ENCODE peak calls at places on chromosomes 2 and 18, in nine cellular contexts. One of them, this sample, is unnamed.

GRCh38 chr2:112021781-112022231 is 33.3 kb upstream of the TMEM87B start:
- DNase-seq in ovary: no peak
- DNase-seq in sigmoid colon: no peak
- DNase-seq in cardiac muscle cell: peak; percentile 27
- DNase-seq in bronchial epithelial cell: peak; percentile 70
- DNase-seq in CD8-positive, alpha-beta memory T cell: no peak
- DNase-seq in astrocyte: peak; percentile 70
- DNase-seq in spleen: no peak
- DNase-seq in endodermal cell: no peak
- DNase-seq in this sample: no peak

GRCh38 chr2:74201196-74201595 is 2.8 kb downstream of the MTHFD2 start:
- DNase-seq in bronchial epithelial cell: no peak
- DNase-seq in ovary: peak; percentile 53
- DNase-seq in spleen: no peak
- DNase-seq in CD8-positive, alpha-beta memory T cell: no peak
- DNase-seq in sigmoid colon: no peak
- DNase-seq in cardiac muscle cell: no peak
- DNase-seq in endodermal cell: peak; percentile 29
- DNase-seq in astrocyte: no peak
- DNase-seq in this sample: no peak

GRCh38 chr18:51520676-51521180 is 323.2 kb upstream of the MEX3C start:
- DNase-seq in CD8-positive, alpha-beta memory T cell: no peak
- DNase-seq in endodermal cell: no peak
- DNase-seq in bronchial epithelial cell: peak; percentile 44
- DNase-seq in ovary: no peak
- DNase-seq in cardiac muscle cell: no peak
- DNase-seq in astrocyte: no peak
- DNase-seq in spleen: no peak
- DNase-seq in sigmoid colon: no peak
- DNase-seq in this sample: no peak

GRCh38 chr2:169709335-169709734 is 15.1 kb downstream of the PHOSPHO2 start:
- DNase-seq in cardiac muscle cell: peak; percentile 69
- DNase-seq in astrocyte: no peak
- DNase-seq in ovary: no peak
- DNase-seq in bronchial epithelial cell: no peak
- DNase-seq in endodermal cell: no peak
- DNase-seq in spleen: no peak
- DNase-seq in CD8-positive, alpha-beta memory T cell: no peak
- DNase-seq in sigmoid colon: no peak
- DNase-seq in this sample: no peak

GRCh38 chr2:225041210-225041870 is 928 bp downstream of the DOCK10 start:
- DNase-seq in astrocyte: peak; percentile 48
- DNase-seq in endodermal cell: peak; percentile 61
- DNase-seq in CD8-positive, alpha-beta memory T cell: peak; percentile 67
- DNase-seq in sigmoid colon: no peak
- DNase-seq in spleen: peak; percentile 86
- DNase-seq in ovary: peak; percentile 57
- DNase-seq in bronchial epithelial cell: no peak
- DNase-seq in cardiac muscle cell: peak; percentile 64
- DNase-seq in this sample: no peak

GRCh38 chr2:78498125-78498524 is 527.4 kb upstream of the REG3G start:
- DNase-seq in CD8-positive, alpha-beta memory T cell: no peak
- DNase-seq in spleen: peak; percentile 54
- DNase-seq in endodermal cell: no peak
- DNase-seq in ovary: no peak
- DNase-seq in bronchial epithelial cell: no peak
- DNase-seq in cardiac muscle cell: no peak
- DNase-seq in astrocyte: no peak
- DNase-seq in sigmoid colon: no peak
- DNase-seq in this sample: no peak

GRCh38 chr2:201362396-201362795 is 5.3 kb upstream of the FLACC1 start:
- DNase-seq in cardiac muscle cell: peak; percentile 23
- DNase-seq in spleen: no peak
- DNase-seq in astrocyte: peak; percentile 21
- DNase-seq in sigmoid colon: no peak
- DNase-seq in bronchial epithelial cell: peak; percentile 9
- DNase-seq in endodermal cell: no peak
- DNase-seq in CD8-positive, alpha-beta memory T cell: no peak
- DNase-seq in ovary: no peak
- DNase-seq in this sample: no peak

GRCh38 chr2:127632592-127633489 is 13.1 kb upstream of the GPR17 start:
- DNase-seq in astrocyte: no peak
- DNase-seq in spleen: peak; percentile 92
- DNase-seq in CD8-positive, alpha-beta memory T cell: no peak
- DNase-seq in sigmoid colon: peak; percentile 76
- DNase-seq in ovary: no peak
- DNase-seq in bronchial epithelial cell: no peak
- DNase-seq in cardiac muscle cell: no peak
- DNase-seq in endodermal cell: no peak
- DNase-seq in this sample: no peak

GRCh38 chr2:19041773-19042172 is 316.6 kb downstream of the OSR1 start:
- DNase-seq in ovary: no peak
- DNase-seq in astrocyte: no peak
- DNase-seq in bronchial epithelial cell: no peak
- DNase-seq in cardiac muscle cell: peak; percentile 42
- DNase-seq in spleen: no peak
- DNase-seq in CD8-positive, alpha-beta memory T cell: no peak
- DNase-seq in endodermal cell: no peak
- DNase-seq in sigmoid colon: no peak
- DNase-seq in this sample: no peak

GRCh38 chr2:100142393-100142792 is at the start of gene AFF3:
- DNase-seq in CD8-positive, alpha-beta memory T cell: no peak
- DNase-seq in ovary: no peak
- DNase-seq in sigmoid colon: no peak
- DNase-seq in bronchial epithelial cell: no peak
- DNase-seq in endodermal cell: no peak
- DNase-seq in cardiac muscle cell: no peak
- DNase-seq in astrocyte: no peak
- DNase-seq in spleen: peak; percentile 87
- DNase-seq in this sample: no peak

GRCh38 chr18:23890589-23890988 is 124.0 kb upstream of the TTC39C start:
- DNase-seq in astrocyte: peak; percentile 71
- DNase-seq in spleen: no peak
- DNase-seq in ovary: no peak
- DNase-seq in cardiac muscle cell: peak; percentile 34
- DNase-seq in endodermal cell: no peak
- DNase-seq in bronchial epithelial cell: no peak
- DNase-seq in sigmoid colon: no peak
- DNase-seq in CD8-positive, alpha-beta memory T cell: no peak
- DNase-seq in this sample: no peak

GRCh38 chr2:127086800-127087737 is 19.9 kb downstream of the BIN1 start:
- DNase-seq in bronchial epithelial cell: no peak
- DNase-seq in sigmoid colon: peak; percentile 88
- DNase-seq in endodermal cell: peak; percentile 82
- DNase-seq in CD8-positive, alpha-beta memory T cell: no peak
- DNase-seq in ovary: peak; percentile 92
- DNase-seq in cardiac muscle cell: peak; percentile 98
- DNase-seq in astrocyte: peak; percentile 81
- DNase-seq in spleen: peak; percentile 89
- DNase-seq in this sample: peak; percentile 60

GRCh38 chr2:172106128-172106961 is 3.6 kb upstream of the DLX2 start:
- DNase-seq in endodermal cell: peak; percentile 90
- DNase-seq in astrocyte: no peak
- DNase-seq in ovary: peak; percentile 60
- DNase-seq in CD8-positive, alpha-beta memory T cell: peak; percentile 63
- DNase-seq in cardiac muscle cell: peak; percentile 48
- DNase-seq in sigmoid colon: no peak
- DNase-seq in bronchial epithelial cell: no peak
- DNase-seq in spleen: peak; percentile 81
- DNase-seq in this sample: peak; percentile 61

GRCh38 chr2:197498627-197498936 is 1.1 kb downstream of the HSPD1 start:
- DNase-seq in cardiac muscle cell: no peak
- DNase-seq in sigmoid colon: no peak
- DNase-seq in ovary: no peak
- DNase-seq in spleen: no peak
- DNase-seq in bronchial epithelial cell: no peak
- DNase-seq in astrocyte: no peak
- DNase-seq in endodermal cell: no peak
- DNase-seq in CD8-positive, alpha-beta memory T cell: no peak
- DNase-seq in this sample: no peak
- H3K36me3 ChIP-seq in cardiac muscle cell: peaks cover 45% of the 10 kb centered on the region
- H3K36me3 ChIP-seq in sigmoid colon: peaks cover 27% of the 10 kb centered on the region
- H3K36me3 ChIP-seq in ovary: no peaks in the 10 kb centered on the region
- H3K36me3 ChIP-seq in spleen: peaks cover 15% of the 10 kb centered on the region
- H3K36me3 ChIP-seq in bronchial epithelial cell: peaks cover 20% of the 10 kb centered on the region
- H3K36me3 ChIP-seq in astrocyte: peaks cover 38% of the 10 kb centered on the region
- H3K36me3 ChIP-seq in endodermal cell: peaks cover 68% of the 10 kb centered on the region
- H3K36me3 ChIP-seq in CD8-positive, alpha-beta memory T cell: peaks cover 28% of the 10 kb centered on the region
- H3K36me3 ChIP-seq in this sample: peaks cover 86% of the 10 kb centered on the region

DNA sequence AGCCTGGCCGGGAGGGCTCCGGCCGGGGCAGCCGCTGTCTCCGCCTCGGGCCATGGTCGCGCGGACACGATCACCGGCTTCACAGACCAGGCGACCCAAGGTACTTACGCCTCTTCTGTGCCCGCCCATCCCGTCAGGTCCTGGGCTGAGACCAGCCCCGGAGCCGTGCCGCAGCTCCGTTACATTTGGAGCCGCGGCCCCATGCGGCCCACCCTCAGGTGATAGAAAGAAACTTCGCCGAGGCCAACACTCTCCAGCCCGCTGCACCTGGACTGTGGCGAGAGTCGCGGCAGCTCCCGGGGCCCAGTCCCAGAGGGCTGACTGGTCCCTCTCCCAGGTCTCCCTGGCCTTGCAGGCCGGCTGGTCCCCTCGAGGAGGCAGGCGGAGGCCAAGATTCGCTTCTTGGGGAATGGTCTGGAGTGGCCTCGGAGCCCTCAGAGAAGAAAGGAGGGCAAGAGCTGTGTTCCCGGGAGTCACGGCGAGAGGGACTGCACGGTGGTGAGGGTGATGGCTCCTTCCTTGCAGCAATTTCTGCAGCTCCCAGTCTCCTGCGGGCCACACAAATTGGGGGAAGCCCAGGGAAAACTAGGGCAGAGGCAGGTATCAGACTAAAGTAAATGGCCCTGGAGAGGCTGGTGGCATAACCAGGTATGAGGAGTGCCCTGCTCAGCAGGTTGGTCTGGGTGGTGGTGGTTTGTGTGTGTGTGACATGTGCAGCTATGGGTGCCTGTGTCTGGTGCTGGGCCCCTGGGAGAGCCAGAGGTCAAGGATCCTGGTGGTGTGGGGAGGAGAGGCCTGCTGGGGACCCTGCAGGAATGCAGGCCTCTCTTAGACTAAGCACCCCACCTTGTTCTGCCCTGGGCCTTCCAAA is 822 bp downstream of the GDF7 start:
- DNase-seq in spleen: no peak
- DNase-seq in endodermal cell: peak; percentile 76
- DNase-seq in astrocyte: no peak
- DNase-seq in bronchial epithelial cell: no peak
- DNase-seq in cardiac muscle cell: no peak
- DNase-seq in CD8-positive, alpha-beta memory T cell: no peak
- DNase-seq in sigmoid colon: no peak
- DNase-seq in ovary: peak; percentile 36
- DNase-seq in this sample: no peak
- H3K4me3 ChIP-seq in spleen: peak overlapping the region; percentile 74
- H3K4me3 ChIP-seq in endodermal cell: no peak overlapping the region
- H3K4me3 ChIP-seq in astrocyte: peak overlapping the region; percentile 48
- H3K4me3 ChIP-seq in bronchial epithelial cell: peak overlapping the region; percentile 41
- H3K4me3 ChIP-seq in cardiac muscle cell: peak overlapping the region; percentile 27
- H3K4me3 ChIP-seq in CD8-positive, alpha-beta memory T cell: no peak overlapping the region
- H3K4me3 ChIP-seq in sigmoid colon: peak overlapping the region; percentile 53
- H3K4me3 ChIP-seq in ovary: peak overlapping the region; percentile 32
- H3K4me3 ChIP-seq in this sample: peak overlapping the region; percentile 17

GRCh38 chr2:38823386-38823785 is 45.4 kb downstream of the GEMIN6 start:
- DNase-seq in spleen: no peak
- DNase-seq in bronchial epithelial cell: no peak
- DNase-seq in ovary: no peak
- DNase-seq in astrocyte: no peak
- DNase-seq in cardiac muscle cell: peak; percentile 30
- DNase-seq in CD8-positive, alpha-beta memory T cell: no peak
- DNase-seq in endodermal cell: no peak
- DNase-seq in sigmoid colon: no peak
- DNase-seq in this sample: no peak

DNA sequence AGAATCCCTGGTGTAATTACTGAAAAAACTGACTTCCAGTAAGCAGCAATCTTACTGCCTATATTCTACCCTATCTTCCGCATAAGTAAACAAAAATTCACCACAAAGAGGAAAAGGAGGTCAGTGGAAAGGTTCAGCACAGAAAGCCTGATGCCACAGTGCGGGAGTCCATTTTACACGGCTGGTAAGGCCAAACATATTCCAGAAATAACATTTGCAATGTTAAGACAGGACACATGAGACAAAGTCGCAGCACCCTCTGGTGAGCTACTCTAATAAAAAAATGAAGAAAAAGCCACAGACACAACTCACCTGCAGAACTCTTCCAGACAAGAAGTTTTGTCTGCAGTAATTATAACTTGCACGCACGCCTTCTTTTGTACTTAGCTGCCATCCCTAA is 40.6 kb downstream of the GEMIN6 start:
- DNase-seq in bronchial epithelial cell: no peak
- DNase-seq in astrocyte: no peak
- DNase-seq in spleen: no peak
- DNase-seq in cardiac muscle cell: no peak
- DNase-seq in ovary: no peak
- DNase-seq in endodermal cell: peak; percentile 15
- DNase-seq in CD8-positive, alpha-beta memory T cell: no peak
- DNase-seq in sigmoid colon: no peak
- DNase-seq in this sample: no peak
- H3K36me3 ChIP-seq in bronchial epithelial cell: peaks cover 4% of the 10 kb centered on the region
- H3K36me3 ChIP-seq in astrocyte: peaks cover 29% of the 10 kb centered on the region
- H3K36me3 ChIP-seq in spleen: peaks cover 56% of the 10 kb centered on the region
- H3K36me3 ChIP-seq in cardiac muscle cell: peaks cover 61% of the 10 kb centered on the region
- H3K36me3 ChIP-seq in ovary: no peaks in the 10 kb centered on the region
- H3K36me3 ChIP-seq in endodermal cell: peaks cover 90% of the 10 kb centered on the region
- H3K36me3 ChIP-seq in CD8-positive, alpha-beta memory T cell: peaks cover 29% of the 10 kb centered on the region
- H3K36me3 ChIP-seq in sigmoid colon: peaks cover 33% of the 10 kb centered on the region
- H3K36me3 ChIP-seq in this sample: peaks cover 56% of the 10 kb centered on the region

GRCh38 chr18:63480892-63481291 is 4.1 kb downstream of the SERPINB5 start:
- DNase-seq in astrocyte: no peak
- DNase-seq in ovary: no peak
- DNase-seq in spleen: no peak
- DNase-seq in bronchial epithelial cell: peak; percentile 25
- DNase-seq in endodermal cell: no peak
- DNase-seq in sigmoid colon: no peak
- DNase-seq in cardiac muscle cell: no peak
- DNase-seq in CD8-positive, alpha-beta memory T cell: no peak
- DNase-seq in this sample: no peak

GRCh38 chr18:63477972-63478371 is 1.2 kb downstream of the SERPINB5 start:
- DNase-seq in ovary: no peak
- DNase-seq in spleen: no peak
- DNase-seq in CD8-positive, alpha-beta memory T cell: no peak
- DNase-seq in endodermal cell: peak; percentile 62
- DNase-seq in astrocyte: no peak
- DNase-seq in bronchial epithelial cell: peak; percentile 57
- DNase-seq in sigmoid colon: no peak
- DNase-seq in cardiac muscle cell: peak; percentile 13
- DNase-seq in this sample: no peak

GRCh38 chr18:63480476-63480875 is 3.7 kb downstream of the SERPINB5 start:
- DNase-seq in sigmoid colon: no peak
- DNase-seq in CD8-positive, alpha-beta memory T cell: no peak
- DNase-seq in astrocyte: no peak
- DNase-seq in bronchial epithelial cell: peak; percentile 18
- DNase-seq in ovary: no peak
- DNase-seq in cardiac muscle cell: no peak
- DNase-seq in spleen: no peak
- DNase-seq in endodermal cell: no peak
- DNase-seq in this sample: no peak

GRCh38 chr18:63479826-63480225 is 3.1 kb downstream of the SERPINB5 start:
- DNase-seq in sigmoid colon: no peak
- DNase-seq in bronchial epithelial cell: peak; percentile 37
- DNase-seq in spleen: no peak
- DNase-seq in CD8-positive, alpha-beta memory T cell: no peak
- DNase-seq in astrocyte: no peak
- DNase-seq in cardiac muscle cell: no peak
- DNase-seq in endodermal cell: no peak
- DNase-seq in ovary: no peak
- DNase-seq in this sample: no peak

GRCh38 chr18:63476666-63477065 is at the start of gene SERPINB5:
- DNase-seq in ovary: no peak
- DNase-seq in CD8-positive, alpha-beta memory T cell: no peak
- DNase-seq in bronchial epithelial cell: peak; percentile 100
- DNase-seq in spleen: no peak
- DNase-seq in astrocyte: no peak
- DNase-seq in endodermal cell: peak; percentile 89
- DNase-seq in sigmoid colon: no peak
- DNase-seq in cardiac muscle cell: no peak
- DNase-seq in this sample: no peak
- H3K4me3 ChIP-seq in ovary: no peak within 1 kb of the TSS
- H3K4me3 ChIP-seq in CD8-positive, alpha-beta memory T cell: no peak within 1 kb of the TSS
- H3K4me3 ChIP-seq in bronchial epithelial cell: peak within 1 kb of the TSS; percentile 69
- H3K4me3 ChIP-seq in spleen: no peak within 1 kb of the TSS
- H3K4me3 ChIP-seq in astrocyte: no peak within 1 kb of the TSS
- H3K4me3 ChIP-seq in endodermal cell: no peak within 1 kb of the TSS
- H3K4me3 ChIP-seq in sigmoid colon: no peak within 1 kb of the TSS
- H3K4me3 ChIP-seq in cardiac muscle cell: no peak within 1 kb of the TSS
- H3K4me3 ChIP-seq in this sample: no peak within 1 kb of the TSS

This sample was measured in BE2C.